ENCODE peak calls at places on chromosome 10, in seven cellular contexts. One of them, this sample, is unnamed.

GRCh38 chr10:30834636-30835035 is 197.0 kb downstream of the ZNF438 start:
- DNase-seq in B cell: no peak
- DNase-seq in cardiac muscle cell: no peak
- DNase-seq in upper lobe of right lung: no peak
- DNase-seq in endothelial cell of umbilical vein: no peak
- DNase-seq in stomach: no peak
- DNase-seq in AG09309: no peak
- DNase-seq in this sample: no peak

GRCh38 chr10:113272511-113272910 is 280.3 kb upstream of the HABP2 start:
- DNase-seq in B cell: no peak
- DNase-seq in cardiac muscle cell: no peak
- DNase-seq in upper lobe of right lung: no peak
- DNase-seq in endothelial cell of umbilical vein: no peak
- DNase-seq in stomach: no peak
- DNase-seq in AG09309: no peak
- DNase-seq in this sample: no peak

GRCh38 chr10:108862691-108863350 is 1060.5 kb downstream of the XPNPEP1 start:
- DNase-seq in B cell: no peak
- DNase-seq in cardiac muscle cell: no peak
- DNase-seq in upper lobe of right lung: no peak
- DNase-seq in endothelial cell of umbilical vein: no peak
- DNase-seq in stomach: no peak
- DNase-seq in AG09309: no peak
- DNase-seq in this sample: no peak

GRCh38 chr10:46222364-46222935 is 64.3 kb upstream of the ANTXRL start:
- DNase-seq in B cell: no peak
- DNase-seq in cardiac muscle cell: no peak
- DNase-seq in upper lobe of right lung: no peak
- DNase-seq in endothelial cell of umbilical vein: no peak
- DNase-seq in stomach: no peak
- DNase-seq in AG09309: peak; percentile 2
- DNase-seq in this sample: peak; percentile 22

GRCh38 chr10:71963756-71964668 is at the start of gene CHST3:
- DNase-seq in B cell: peak; percentile 14
- DNase-seq in cardiac muscle cell: peak; percentile 77
- DNase-seq in upper lobe of right lung: peak; percentile 80
- DNase-seq in endothelial cell of umbilical vein: peak; percentile 62
- DNase-seq in stomach: peak; percentile 69
- DNase-seq in AG09309: no peak
- DNase-seq in this sample: no peak

GRCh38 chr10:1360011-1360580 is 303.9 kb downstream of the WDR37 start:
- DNase-seq in B cell: no peak
- DNase-seq in cardiac muscle cell: no peak
- DNase-seq in upper lobe of right lung: peak; percentile 59
- DNase-seq in endothelial cell of umbilical vein: no peak
- DNase-seq in stomach: no peak
- DNase-seq in AG09309: no peak
- DNase-seq in this sample: no peak

GRCh38 chr10:61981460-61981859 is 80.0 kb downstream of the ARID5B start:
- DNase-seq in B cell: no peak
- DNase-seq in cardiac muscle cell: no peak
- DNase-seq in upper lobe of right lung: no peak
- DNase-seq in endothelial cell of umbilical vein: no peak
- DNase-seq in stomach: no peak
- DNase-seq in AG09309: no peak
- DNase-seq in this sample: no peak

GRCh38 chr10:4663162-4663992 is 162.6 kb upstream of the AKR1E2 start:
- DNase-seq in B cell: peak; percentile 47
- DNase-seq in cardiac muscle cell: peak; percentile 85
- DNase-seq in upper lobe of right lung: no peak
- DNase-seq in endothelial cell of umbilical vein: peak; percentile 97
- DNase-seq in stomach: peak; percentile 53
- DNase-seq in AG09309: peak; percentile 98
- DNase-seq in this sample: peak; percentile 49

GRCh38 chr10:78774999-78775711 is 293.6 kb upstream of the ZMIZ1 start:
- DNase-seq in B cell: no peak
- DNase-seq in cardiac muscle cell: peak; percentile 36
- DNase-seq in upper lobe of right lung: peak; percentile 54
- DNase-seq in endothelial cell of umbilical vein: no peak
- DNase-seq in stomach: peak; percentile 54
- DNase-seq in AG09309: no peak
- DNase-seq in this sample: no peak

GRCh38 chr10:114234132-114234531 is 4.9 kb upstream of the VWA2 start:
- DNase-seq in B cell: no peak
- DNase-seq in cardiac muscle cell: peak; percentile 9
- DNase-seq in upper lobe of right lung: no peak
- DNase-seq in endothelial cell of umbilical vein: no peak
- DNase-seq in stomach: no peak
- DNase-seq in AG09309: no peak
- DNase-seq in this sample: no peak

GRCh38 chr10:124591123-124591495 is 129.5 kb downstream of the LHPP start:
- DNase-seq in B cell: no peak
- DNase-seq in cardiac muscle cell: no peak
- DNase-seq in upper lobe of right lung: no peak
- DNase-seq in endothelial cell of umbilical vein: no peak
- DNase-seq in stomach: no peak
- DNase-seq in AG09309: no peak
- DNase-seq in this sample: no peak

GRCh38 chr10:120987359-120987758 is 136.2 kb downstream of the WDR11 start:
- DNase-seq in B cell: no peak
- DNase-seq in cardiac muscle cell: no peak
- DNase-seq in upper lobe of right lung: no peak
- DNase-seq in endothelial cell of umbilical vein: no peak
- DNase-seq in stomach: no peak
- DNase-seq in AG09309: no peak
- DNase-seq in this sample: no peak

GRCh38 chr10:100790761-100791208 is 45.4 kb downstream of the PAX2 start:
- DNase-seq in B cell: no peak
- DNase-seq in cardiac muscle cell: peak; percentile 48
- DNase-seq in upper lobe of right lung: peak; percentile 34
- DNase-seq in endothelial cell of umbilical vein: no peak
- DNase-seq in stomach: no peak
- DNase-seq in AG09309: no peak
- DNase-seq in this sample: no peak

GRCh38 chr10:3397846-3398245 is 225.3 kb upstream of the PITRM1 start:
- DNase-seq in B cell: no peak
- DNase-seq in cardiac muscle cell: no peak
- DNase-seq in upper lobe of right lung: peak; percentile 60
- DNase-seq in endothelial cell of umbilical vein: no peak
- DNase-seq in stomach: no peak
- DNase-seq in AG09309: no peak
- DNase-seq in this sample: no peak

GRCh38 chr10:86521620-86522384 is at the start of gene WAPL:
- DNase-seq in B cell: peak; percentile 96
- DNase-seq in cardiac muscle cell: peak; percentile 98
- DNase-seq in upper lobe of right lung: peak; percentile 98
- DNase-seq in endothelial cell of umbilical vein: peak; percentile 96
- DNase-seq in stomach: peak; percentile 97
- DNase-seq in AG09309: peak; percentile 59
- DNase-seq in this sample: peak; percentile 92

GRCh38 chr10:50310560-50311174 is 59.4 kb upstream of the ASAH2 start:
- DNase-seq in B cell: peak; percentile 19
- DNase-seq in cardiac muscle cell: peak; percentile 5
- DNase-seq in upper lobe of right lung: no peak
- DNase-seq in endothelial cell of umbilical vein: no peak
- DNase-seq in stomach: no peak
- DNase-seq in AG09309: no peak
- DNase-seq in this sample: no peak

GRCh38 chr10:22417736-22418268 is 72.5 kb downstream of the SPAG6 start:
- DNase-seq in B cell: no peak
- DNase-seq in cardiac muscle cell: no peak
- DNase-seq in upper lobe of right lung: no peak
- DNase-seq in endothelial cell of umbilical vein: no peak
- DNase-seq in stomach: no peak
- DNase-seq in AG09309: no peak
- DNase-seq in this sample: no peak

GRCh38 chr10:22415072-22415471 is 69.8 kb downstream of the SPAG6 start:
- DNase-seq in B cell: no peak
- DNase-seq in cardiac muscle cell: no peak
- DNase-seq in upper lobe of right lung: no peak
- DNase-seq in endothelial cell of umbilical vein: no peak
- DNase-seq in stomach: no peak
- DNase-seq in AG09309: no peak
- DNase-seq in this sample: no peak

GRCh38 chr10:22426653-22427052 is 81.4 kb downstream of the SPAG6 start:
- DNase-seq in B cell: no peak
- DNase-seq in cardiac muscle cell: no peak
- DNase-seq in upper lobe of right lung: no peak
- DNase-seq in endothelial cell of umbilical vein: no peak
- DNase-seq in stomach: no peak
- DNase-seq in AG09309: no peak
- DNase-seq in this sample: no peak

DNA sequence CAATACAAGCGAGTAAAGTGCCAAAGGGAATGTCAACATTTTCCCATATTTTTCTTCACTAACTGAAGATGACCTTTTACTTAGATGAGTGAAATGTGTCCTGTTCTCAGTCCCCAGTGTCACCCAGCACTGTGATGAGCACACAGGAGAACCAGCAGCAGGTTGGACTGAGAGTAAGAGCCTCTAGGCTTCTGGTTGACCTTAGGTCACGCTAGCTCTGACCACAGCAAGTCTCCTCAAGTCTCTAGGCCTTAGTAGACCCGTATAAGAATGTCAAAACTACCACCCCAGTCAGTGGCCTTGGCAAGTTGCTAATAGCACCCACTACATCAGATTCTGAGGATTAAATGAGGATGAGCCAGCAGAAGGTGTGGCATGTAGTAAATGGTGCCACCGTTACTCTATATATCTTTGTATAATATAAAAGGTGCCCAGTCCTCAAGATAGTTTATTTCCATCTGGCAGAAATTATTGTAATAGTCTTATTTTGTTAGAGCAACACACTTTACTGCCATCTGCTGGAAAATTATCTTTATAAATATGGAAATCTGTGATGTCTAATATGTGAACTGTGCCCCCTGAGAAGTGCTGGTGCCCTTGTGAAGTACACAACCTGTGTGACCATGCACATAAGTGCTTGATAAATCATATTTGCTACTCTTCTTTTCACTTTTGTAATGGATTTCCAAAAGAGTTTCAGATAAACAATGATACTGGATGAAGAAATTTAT is 75.7 kb downstream of the SPAG6 start:
- DNase-seq in B cell: peak; percentile 18
- DNase-seq in cardiac muscle cell: no peak
- DNase-seq in upper lobe of right lung: no peak
- DNase-seq in endothelial cell of umbilical vein: peak; percentile 47
- DNase-seq in stomach: no peak
- DNase-seq in AG09309: no peak
- DNase-seq in this sample: no peak
- TF ChIP-seq CTCF in B cell: peak; percentile 32
- TF ChIP-seq CTCF in cardiac muscle cell: peak; percentile 25
- TF ChIP-seq CTCF in upper lobe of right lung: peak; percentile 28
- TF ChIP-seq CTCF in endothelial cell of umbilical vein: no peak
- TF ChIP-seq CTCF in stomach: no peak
- TF ChIP-seq CTCF in AG09309: peak; percentile 27
- TF ChIP-seq CTCF in this sample: no peak

DNA sequence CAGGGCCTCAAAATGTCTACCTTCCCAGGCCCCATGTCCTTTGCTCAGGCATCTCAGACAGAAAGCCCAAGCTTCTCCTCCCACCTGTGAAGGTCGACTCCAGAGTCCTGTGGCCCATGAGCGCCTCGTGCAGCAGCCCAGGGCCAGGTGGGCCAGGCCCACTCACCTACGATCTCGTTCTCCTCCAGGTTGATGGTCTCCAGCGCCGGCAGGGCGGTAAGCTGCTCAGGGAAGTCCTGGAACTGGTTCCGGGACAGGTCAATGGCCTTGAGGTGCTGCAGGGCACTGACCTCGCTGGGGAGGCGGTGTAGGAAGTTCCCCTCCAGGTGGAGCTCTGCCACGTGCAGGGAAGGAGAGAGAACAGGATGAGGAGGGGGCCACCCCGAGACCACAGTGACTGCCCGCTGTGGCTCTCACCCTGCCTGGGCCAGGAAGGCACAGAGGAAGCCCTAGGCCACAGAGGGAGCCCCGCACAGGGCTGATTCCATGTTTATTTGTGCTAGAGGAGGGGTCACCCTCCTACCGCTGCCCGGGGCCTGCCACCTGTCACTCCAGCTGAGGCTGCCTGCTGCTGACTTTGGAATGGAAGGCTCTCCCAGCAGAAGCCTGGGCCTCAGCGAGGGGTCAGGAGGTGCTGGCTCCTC is 40.0 kb upstream of the NPFFR1 start:
- DNase-seq in B cell: no peak
- DNase-seq in cardiac muscle cell: no peak
- DNase-seq in upper lobe of right lung: no peak
- DNase-seq in endothelial cell of umbilical vein: no peak
- DNase-seq in stomach: no peak
- DNase-seq in AG09309: no peak
- DNase-seq in this sample: no peak
- TF ChIP-seq CTCF in B cell: no peak
- TF ChIP-seq CTCF in cardiac muscle cell: no peak
- TF ChIP-seq CTCF in upper lobe of right lung: no peak
- TF ChIP-seq CTCF in endothelial cell of umbilical vein: no peak
- TF ChIP-seq CTCF in stomach: no peak
- TF ChIP-seq CTCF in AG09309: no peak
- TF ChIP-seq CTCF in this sample: no peak

DNA sequence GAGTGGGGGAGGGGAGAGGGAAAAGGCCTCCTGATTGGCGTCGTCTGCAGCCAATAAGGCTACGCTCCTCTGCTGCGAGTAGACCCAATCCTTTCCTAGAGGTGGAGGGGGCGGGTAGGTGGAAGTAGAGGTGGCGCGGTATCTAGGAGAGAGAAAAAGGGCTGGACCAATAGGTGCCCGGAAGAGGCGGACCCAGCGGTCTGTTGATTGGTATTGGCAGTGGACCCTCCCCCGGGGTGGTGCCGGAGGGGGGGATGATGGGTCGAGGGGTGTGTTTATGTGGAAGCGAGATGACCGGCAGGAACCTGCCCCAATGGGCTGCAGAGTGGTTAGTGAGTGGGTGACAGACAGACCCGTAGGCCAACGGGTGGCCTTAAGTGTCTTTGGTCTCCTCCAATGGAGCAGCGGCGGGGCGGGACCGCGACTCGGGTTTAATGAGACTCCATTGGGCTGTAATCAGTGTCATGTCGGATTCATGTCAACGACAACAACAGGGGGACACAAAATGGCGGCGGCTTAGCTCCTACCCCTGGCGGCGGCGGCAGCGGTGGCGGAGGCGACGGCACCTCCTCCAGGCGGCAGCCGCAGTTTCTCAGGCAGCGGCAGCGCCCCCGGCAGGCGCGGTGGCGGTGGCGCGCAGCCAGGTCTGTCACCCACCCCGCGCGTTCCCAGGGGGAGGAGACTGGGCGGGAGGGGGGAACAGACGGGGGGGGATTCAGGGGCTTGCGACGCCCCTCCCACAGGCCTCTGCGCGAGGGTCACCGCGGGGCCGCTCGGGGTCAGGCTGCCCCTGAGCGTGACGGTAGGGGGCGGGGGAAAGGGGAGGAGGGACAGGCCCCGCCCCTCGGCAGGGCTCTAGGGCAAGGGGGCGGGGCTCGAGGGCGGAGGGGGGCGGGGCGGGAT is at the start of gene KAT6B:
- DNase-seq in B cell: peak; percentile 98
- DNase-seq in cardiac muscle cell: peak; percentile 100
- DNase-seq in upper lobe of right lung: peak; percentile 100
- DNase-seq in endothelial cell of umbilical vein: peak; percentile 100
- DNase-seq in stomach: peak; percentile 100
- DNase-seq in AG09309: peak; percentile 100
- DNase-seq in this sample: peak; percentile 100
- TF ChIP-seq CTCF in B cell: peak; percentile 39
- TF ChIP-seq CTCF in cardiac muscle cell: peak; percentile 23
- TF ChIP-seq CTCF in upper lobe of right lung: peak; percentile 28
- TF ChIP-seq CTCF in endothelial cell of umbilical vein: peak; percentile 9
- TF ChIP-seq CTCF in stomach: peak; percentile 16
- TF ChIP-seq CTCF in AG09309: peak; percentile 29
- TF ChIP-seq CTCF in this sample: no peak

GRCh38 chr10:117449636-117450035 is 74.4 kb upstream of the PDZD8 start:
- DNase-seq in B cell: no peak
- DNase-seq in cardiac muscle cell: no peak
- DNase-seq in upper lobe of right lung: no peak
- DNase-seq in endothelial cell of umbilical vein: no peak
- DNase-seq in stomach: peak; percentile 28
- DNase-seq in AG09309: no peak
- DNase-seq in this sample: no peak
- TF ChIP-seq CTCF in B cell: no peak
- TF ChIP-seq CTCF in cardiac muscle cell: peak; percentile 26
- TF ChIP-seq CTCF in upper lobe of right lung: no peak
- TF ChIP-seq CTCF in endothelial cell of umbilical vein: peak; percentile 9
- TF ChIP-seq CTCF in stomach: no peak
- TF ChIP-seq CTCF in AG09309: peak; percentile 24
- TF ChIP-seq CTCF in this sample: no peak